ENCODE peak calls at places on chromosomes 3 and 15, in four cellular contexts. R is A549, B is nephron progenitor cell, Z is AG04450. A is an unnamed sample.

GRCh38 chr15:39239562-39239961 is 341.3 kb upstream of the THBS1 start:
- DNase-seq in Z (no peak), B (no peak), R (no peak), A (no peak)

GRCh38 chr3:47158208-47158607 is 5.7 kb downstream of the SETD2 start:
- DNase-seq in B (no peak), R (no peak), Z (no peak), A (no peak)

GRCh38 chr3:183357564-183358079 is 70.8 kb downstream of the MCF2L2 start:
- DNase-seq in Z (no peak), B (no peak), R (no peak), A (no peak)

GRCh38 chr15:84669726-84670125 is 11.7 kb upstream of the NMB start:
- DNase-seq in B (no peak), Z (no peak), R (no peak), A (peak)

GRCh38 chr3:120172070-120172469 is 77.8 kb upstream of the GSK3B start:
- DNase-seq in Z (no peak), B (no peak), R (no peak), A (no peak)

GRCh38 chr3:150653110-150653561 is 50.0 kb downstream of the SELENOT start:
- DNase-seq in B (no peak), Z (no peak), R (no peak), A (no peak)

GRCh38 chr3:180011927-180012326 is 24.8 kb downstream of the PEX5L start:
- DNase-seq in Z (no peak), R (no peak), B (no peak), A (no peak)

GRCh38 chr3:158456114-158456513 is 114.9 kb upstream of the MLF1 start:
- DNase-seq in Z (peak), B (no peak), R (no peak), A (no peak)

GRCh38 chr3:14480207-14481017 is 59.7 kb downstream of the GRIP2 start:
- DNase-seq in B (no peak), R (no peak), Z (peak), A (no peak)

GRCh38 chr3:133895208-133896001 is at the start of gene RAB6B:
- DNase-seq in Z (no peak), B (peak), R (no peak), A (no peak)

GRCh38 chr15:49979705-49980382 is 139.2 kb downstream of the ATP8B4 start:
- DNase-seq in B (no peak), R (no peak), Z (no peak), A (no peak)
- TF ChIP-seq CTCF in B (no peak), R (no peak), Z (no peak), A (no peak)

GRCh38 chr3:65752636-65753035 is 286.1 kb downstream of the MAGI1 start:
- DNase-seq in R (no peak), B (no peak), Z (no peak), A (no peak)

GRCh38 chr3:65749066-65749465 is 289.7 kb downstream of the MAGI1 start:
- DNase-seq in B (no peak), R (no peak), Z (no peak), A (no peak)

GRCh38 chr3:65748326-65748725 is 290.4 kb downstream of the MAGI1 start:
- DNase-seq in B (no peak), R (no peak), Z (no peak), A (no peak)

GRCh38 chr3:65746848-65747247 is 291.9 kb downstream of the MAGI1 start:
- DNase-seq in B (no peak), Z (no peak), R (no peak), A (no peak)

DNA sequence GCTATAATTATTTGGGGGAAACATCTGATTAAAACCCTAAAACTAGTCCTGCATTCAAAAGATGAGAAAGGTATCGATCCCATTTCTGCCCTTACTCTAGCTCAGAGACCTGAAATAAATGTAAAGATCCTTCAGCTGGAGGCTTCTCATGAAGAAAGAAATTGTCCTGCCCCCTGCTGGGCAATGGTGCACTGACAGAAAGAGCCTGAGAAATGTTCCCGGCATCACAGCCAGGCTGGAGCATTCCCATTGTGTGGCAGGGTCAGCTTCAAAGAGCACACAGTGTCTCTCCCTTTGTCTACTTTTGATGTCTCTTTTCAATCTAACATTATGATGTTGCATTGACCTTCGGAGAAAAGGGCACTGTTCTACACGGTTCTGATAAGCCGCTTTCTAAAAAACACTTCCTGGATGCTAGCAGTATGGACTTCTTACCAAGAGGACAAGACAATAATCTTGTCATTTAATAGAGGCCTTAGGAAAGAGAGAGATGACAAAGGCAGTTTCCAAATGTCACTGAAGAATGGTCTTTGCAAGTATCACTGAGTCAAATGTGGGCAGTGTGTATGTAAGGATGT is 287.5 kb downstream of the MAGI1 start:
- DNase-seq in B (peak), R (peak), Z (no peak), A (no peak)
- TF ChIP-seq CTCF in B (peak), R (peak), Z (peak), A (peak)

DNA sequence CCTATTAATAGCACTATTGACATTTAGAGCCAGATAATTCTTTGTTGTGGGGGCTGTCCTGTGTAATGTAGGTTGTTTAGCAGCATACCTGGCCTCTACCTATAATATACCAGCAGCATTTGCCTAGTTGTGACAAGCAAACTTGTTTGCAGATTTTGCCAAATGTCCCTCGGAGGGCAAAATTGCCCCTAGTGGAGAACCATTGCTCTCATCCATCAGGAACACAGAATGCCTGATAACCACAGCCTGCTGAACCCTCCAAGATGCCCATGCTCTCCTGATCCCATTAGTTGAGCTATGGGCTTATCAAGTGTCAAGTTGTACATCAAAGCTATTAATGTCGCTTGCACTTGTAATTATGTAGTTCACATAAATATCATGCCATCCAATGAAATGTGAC is 15.0 kb upstream of the KBTBD8 start:
- DNase-seq in Z (no peak), B (no peak), R (no peak), A (no peak)
- TF ChIP-seq CTCF in Z (peak), B (no peak), R (no peak), A (no peak)

DNA sequence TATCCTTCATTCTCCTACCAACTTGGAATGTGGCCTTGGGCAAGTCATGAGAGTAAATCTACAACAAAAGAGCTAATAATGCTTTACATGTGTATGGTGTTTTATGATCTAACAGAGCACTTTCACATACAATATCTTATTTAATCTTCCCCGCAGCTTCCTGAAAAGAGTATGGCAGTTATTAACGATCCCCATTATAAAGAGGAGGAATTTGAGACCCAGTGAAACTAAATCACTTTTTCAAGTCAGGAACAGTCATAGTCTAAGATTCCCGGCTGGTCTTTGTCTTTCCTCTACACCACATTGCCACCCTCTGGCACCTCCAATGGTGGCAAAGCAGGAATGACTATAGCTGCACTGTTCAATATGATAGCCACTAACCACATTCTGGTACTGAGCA is 69.7 kb upstream of the CMSS1 start:
- DNase-seq in Z (no peak), R (no peak), B (no peak), A (no peak)
- TF ChIP-seq CTCF in Z (peak), R (no peak), B (no peak), A (peak)